ENCODE peak calls at places on chromosome 10, in six cellular contexts. F is HepG2, N is A549, T is GM12878, O is upper lobe of left lung, E is K562. M is an unnamed sample.

GRCh38 chr10:70680899-70681730 is 8.8 kb downstream of the ADAMTS14 start:
- ATAC-seq in N (no peak), F (no peak), O (no peak), T (no peak), E (no peak), M (no peak)

GRCh38 chr10:95343573-95343972 is 52.8 kb upstream of the PDLIM1 start:
- ATAC-seq in F (no peak), N (no peak), O (no peak), T (no peak), E (no peak), M (no peak)

GRCh38 chr10:78441010-78441409 is 407.3 kb downstream of the RPS24 start:
- ATAC-seq in O (no peak), T (no peak), N (no peak), F (no peak), E (no peak), M (no peak)

GRCh38 chr10:20945546-20946332 is 48.6 kb upstream of the NEBL start:
- ATAC-seq in O (no peak), T (no peak), F (no peak), N (no peak), E (no peak), M (no peak)

GRCh38 chr10:59877191-59877671 is 29.1 kb downstream of the CCDC6 start:
- ATAC-seq in N (no peak), F (no peak), O (no peak), T (no peak), E (no peak), M (no peak)

GRCh38 chr10:87658858-87659555 is 671 bp upstream of the PAPSS2 start:
- ATAC-seq in F (peak; percentile 27), N (no peak), O (no peak), T (no peak), E (no peak), M (peak; percentile 12)

GRCh38 chr10:31936933-31937332 is 8.3 kb upstream of the ARHGAP12 start:
- ATAC-seq in F (peak; percentile 51), E (peak; percentile 70), O (no peak), T (no peak), N (peak; percentile 37), M (no peak)

GRCh38 chr10:13439771-13440708 is 88.8 kb downstream of the BEND7 start:
- ATAC-seq in O (peak; percentile 88), F (peak; percentile 91), E (peak; percentile 97), N (peak; percentile 87), T (peak; percentile 95), M (peak; percentile 73)

GRCh38 chr10:76492026-76492425 is 1060.6 kb downstream of the LRMDA start:
- ATAC-seq in N (peak; percentile 80), F (no peak), T (no peak), O (peak; percentile 45), E (no peak), M (no peak)

GRCh38 chr10:1938317-1938716 is 201.0 kb upstream of the ADARB2 start:
- ATAC-seq in F (no peak), E (no peak), T (no peak), O (no peak), N (no peak), M (no peak)

DNA sequence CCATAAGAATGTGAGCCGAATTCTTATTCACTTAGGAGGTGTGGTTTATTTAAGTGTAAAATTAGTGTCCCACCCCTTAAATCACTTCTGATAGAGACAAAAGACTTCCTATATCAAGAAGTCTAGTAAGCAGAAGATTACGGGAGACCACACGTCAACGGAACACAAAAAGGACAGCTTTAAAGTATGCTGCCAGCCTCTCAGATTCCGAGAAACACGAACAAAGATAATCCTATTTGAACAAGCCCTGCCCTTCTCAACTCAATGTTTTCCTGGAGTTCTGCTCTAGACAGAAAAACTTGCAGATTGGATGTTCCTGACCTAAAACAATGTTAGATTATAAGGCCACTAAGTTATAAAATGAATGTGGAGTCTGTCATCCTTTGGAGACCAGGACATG is 4.9 kb upstream of the MCU start:
- ATAC-seq in N (no peak), E (no peak), O (no peak), F (no peak), T (no peak), M (no peak)
- TF ChIP-seq CTCF in N (no peak), E (no peak), O (no peak), F (no peak), T (no peak), M (no peak)

GRCh38 chr10:124721295-124722052 is 22.7 kb downstream of the FAM53B start:
- ATAC-seq in T (no peak), E (no peak), F (no peak), N (no peak), O (peak; percentile 66), M (peak; percentile 66)
- TF ChIP-seq EP300 in T (no peak), E (no peak), F (no peak), N (no peak), O (peak; percentile 88), M (no peak)

GRCh38 chr10:103716206-103717160 is 138.9 kb downstream of the SH3PXD2A start:
- ATAC-seq in T (no peak), O (no peak), N (no peak), E (no peak), F (peak; percentile 82), M (no peak)
- TF ChIP-seq CTCF in T (no peak), O (no peak), N (no peak), E (no peak), F (peak; percentile 45), M (no peak)

DNA sequence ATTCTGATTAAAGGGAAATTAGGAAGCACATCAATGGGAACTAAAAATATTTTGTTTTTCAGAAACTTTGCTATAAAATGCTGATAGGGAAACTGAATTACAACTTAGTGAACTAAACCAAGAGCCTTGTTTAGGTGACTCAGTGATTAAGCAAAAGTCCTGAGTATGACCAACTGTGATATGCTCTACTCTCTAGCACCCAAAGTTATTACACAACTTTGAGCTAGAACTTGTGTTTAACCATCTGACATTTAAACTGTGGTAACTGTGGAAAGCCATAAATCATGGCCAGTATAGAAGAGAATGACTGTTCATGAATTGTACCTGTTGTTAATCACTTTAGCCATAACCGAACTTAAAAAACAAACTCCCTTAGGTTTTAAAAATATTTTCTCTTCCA is 127.4 kb downstream of the ZNF365 start:
- ATAC-seq in T (no peak), N (no peak), F (no peak), O (no peak), E (no peak), M (no peak)
- TF ChIP-seq EP300 in T (no peak), N (no peak), F (no peak), O (no peak), E (no peak), M (no peak)

DNA sequence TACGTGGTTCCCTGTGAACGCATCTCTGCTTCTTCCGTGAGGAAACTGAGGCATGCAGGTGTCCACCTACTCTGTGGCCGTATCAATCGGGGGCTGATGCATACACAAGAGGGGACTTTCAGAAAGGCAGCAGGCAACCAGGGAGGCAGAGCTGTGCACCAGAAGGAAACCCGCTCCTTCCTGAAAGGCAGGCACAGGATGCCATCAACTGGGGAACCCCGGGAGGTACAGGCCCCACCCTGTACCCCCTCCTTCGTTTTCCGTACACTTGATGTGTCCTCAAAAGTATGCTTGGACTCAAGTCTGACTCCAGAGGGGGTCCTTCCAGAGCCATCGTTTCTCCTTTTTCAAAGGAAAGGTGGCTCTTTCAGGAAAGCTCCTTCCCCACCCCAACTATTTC is 59.5 kb downstream of the ASB13 start:
- ATAC-seq in F (no peak), N (no peak), O (no peak), E (peak; percentile 56), T (no peak), M (no peak)
- TF ChIP-seq CTCF in F (no peak), N (no peak), O (no peak), E (peak; percentile 14), T (no peak), M (no peak)

DNA sequence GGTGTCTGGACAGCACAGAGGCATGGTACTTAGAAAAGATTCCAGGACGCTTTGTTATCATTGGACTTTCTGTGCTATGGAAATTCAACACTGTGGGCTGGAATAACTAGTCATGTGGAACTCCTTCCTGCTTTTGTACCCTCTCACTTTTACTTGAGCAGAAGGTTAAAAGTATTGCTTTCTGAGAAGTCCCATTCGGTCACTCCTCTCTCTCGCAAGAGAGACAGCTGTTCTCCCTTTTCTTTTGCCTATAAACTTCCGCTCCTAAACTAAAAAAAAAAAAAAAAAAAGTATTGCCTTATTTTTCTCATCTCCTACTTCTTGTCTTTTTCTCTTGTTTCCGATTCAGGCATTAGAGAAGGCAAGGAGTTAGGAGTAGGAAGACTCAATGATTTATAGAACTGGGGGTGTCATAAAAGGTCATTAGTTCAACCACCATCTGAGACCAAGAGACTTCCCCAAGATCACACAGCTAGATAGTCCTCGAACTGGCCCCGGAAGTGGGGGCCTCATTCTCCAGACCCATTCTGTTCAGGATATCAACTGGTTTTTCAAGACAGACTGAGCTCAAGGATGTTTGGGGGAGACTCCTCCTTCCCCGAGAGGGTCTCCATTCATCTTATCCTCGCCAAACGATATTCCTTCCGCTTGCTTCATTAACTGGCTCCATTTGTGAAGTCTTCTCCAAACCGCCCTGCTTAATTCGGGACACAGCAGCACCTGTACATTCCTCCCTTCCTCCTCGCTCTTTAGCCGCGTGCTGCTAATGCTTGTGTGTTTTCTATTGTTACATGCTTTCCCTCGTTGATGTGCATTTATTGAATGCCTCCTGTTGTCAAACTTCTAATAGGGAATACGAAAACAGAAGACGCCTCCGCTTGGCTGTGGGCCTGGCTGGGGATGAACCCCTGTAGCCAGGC is 960 bp upstream of the INPP5F start:
- ATAC-seq in O (peak; percentile 0), E (peak; percentile 33), T (peak; percentile 35), F (peak; percentile 26), N (peak; percentile 11), M (no peak)
- TF ChIP-seq EP300 in O (no peak), E (peak; percentile 23), T (no peak), F (no peak), N (no peak), M (no peak)

DNA sequence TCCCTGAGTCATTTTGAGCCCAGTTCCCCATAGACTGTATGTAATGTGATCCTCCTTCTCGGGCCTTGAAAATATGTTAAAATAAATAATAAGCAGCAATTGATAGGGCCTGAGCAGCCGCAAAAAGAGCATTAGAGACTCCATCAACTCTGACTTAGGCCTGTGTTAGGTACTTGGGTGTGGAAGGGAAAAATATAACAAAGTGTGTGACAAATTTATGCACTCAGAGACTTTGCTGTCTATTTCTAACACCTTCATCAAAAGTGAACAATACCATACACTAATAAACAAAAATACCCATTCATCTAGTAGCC is 31.4 kb upstream of the HABP2 start:
- ATAC-seq in E (no peak), T (no peak), O (no peak), N (no peak), F (no peak), M (no peak)
- TF ChIP-seq CTCF in E (no peak), T (no peak), O (no peak), N (no peak), F (no peak), M (no peak)

GRCh38 chr10:50361946-50362345 is 110.6 kb upstream of the ASAH2 start:
- ATAC-seq in O (no peak), T (no peak), F (no peak), N (no peak), E (no peak), M (no peak)

GRCh38 chr10:50360486-50360885 is 109.2 kb upstream of the ASAH2 start:
- ATAC-seq in E (peak; percentile 7), O (peak; percentile 65), T (no peak), N (no peak), F (no peak), M (no peak)

GRCh38 chr10:50360077-50360476 is 108.8 kb upstream of the ASAH2 start:
- ATAC-seq in N (no peak), O (peak; percentile 67), E (no peak), T (no peak), F (no peak), M (no peak)

GRCh38 chr10:50358411-50358810 is 107.1 kb upstream of the ASAH2 start:
- ATAC-seq in T (no peak), F (no peak), N (no peak), O (no peak), E (peak; percentile 57), M (no peak)

GRCh38 chr10:50358925-50359687 is 107.8 kb upstream of the ASAH2 start:
- ATAC-seq in O (no peak), E (peak; percentile 38), F (no peak), T (no peak), N (no peak), M (no peak)
- TF ChIP-seq EP300 in O (no peak), E (no peak), F (no peak), T (no peak), N (no peak), M (no peak)

M was measured in gastroesophageal sphincter.